ENCODE peak calls at places on chromosomes 12 and 14, in four cellular contexts. One of them, this sample, is unnamed.

GRCh38 chr12:85641796-85642195 is 194.4 kb downstream of the RASSF9 start:
- DNase-seq in H1: no peak
- DNase-seq in GM12878: no peak
- DNase-seq in HepG2: no peak
- DNase-seq in this sample: no peak

GRCh38 chr12:50055831-50056628 is 1.4 kb upstream of the ASIC1 start:
- DNase-seq in GM12878: no peak
- DNase-seq in HepG2: peak; percentile 30
- DNase-seq in H1: no peak
- DNase-seq in this sample: no peak

GRCh38 chr12:58066296-58066695 is 124.9 kb downstream of the ATP23 start:
- DNase-seq in H1: no peak
- DNase-seq in GM12878: no peak
- DNase-seq in HepG2: no peak
- DNase-seq in this sample: no peak

GRCh38 chr14:36069535-36069900 is 107.0 kb downstream of the PTCSC3 start:
- DNase-seq in H1: peak; percentile 31
- DNase-seq in GM12878: no peak
- DNase-seq in HepG2: peak; percentile 74
- DNase-seq in this sample: peak; percentile 28

GRCh38 chr12:92529944-92530343 is 172.8 kb upstream of the PLEKHG7 start:
- DNase-seq in GM12878: no peak
- DNase-seq in HepG2: no peak
- DNase-seq in H1: no peak
- DNase-seq in this sample: no peak

GRCh38 chr12:80643961-80644360 is 63.5 kb upstream of the MYF6 start:
- DNase-seq in GM12878: no peak
- DNase-seq in H1: no peak
- DNase-seq in HepG2: no peak
- DNase-seq in this sample: no peak

GRCh38 chr14:63676615-63677014 is 34.9 kb upstream of the WDR89 start:
- DNase-seq in HepG2: no peak
- DNase-seq in GM12878: no peak
- DNase-seq in H1: no peak
- DNase-seq in this sample: no peak

GRCh38 chr14:31207287-31207745 is 277 bp downstream of the HECTD1 start:
- DNase-seq in HepG2: no peak
- DNase-seq in GM12878: no peak
- DNase-seq in H1: no peak
- DNase-seq in this sample: no peak

GRCh38 chr12:40063424-40063823 is 42.5 kb downstream of the SLC2A13 start:
- DNase-seq in H1: no peak
- DNase-seq in GM12878: no peak
- DNase-seq in HepG2: no peak
- DNase-seq in this sample: no peak

DNA sequence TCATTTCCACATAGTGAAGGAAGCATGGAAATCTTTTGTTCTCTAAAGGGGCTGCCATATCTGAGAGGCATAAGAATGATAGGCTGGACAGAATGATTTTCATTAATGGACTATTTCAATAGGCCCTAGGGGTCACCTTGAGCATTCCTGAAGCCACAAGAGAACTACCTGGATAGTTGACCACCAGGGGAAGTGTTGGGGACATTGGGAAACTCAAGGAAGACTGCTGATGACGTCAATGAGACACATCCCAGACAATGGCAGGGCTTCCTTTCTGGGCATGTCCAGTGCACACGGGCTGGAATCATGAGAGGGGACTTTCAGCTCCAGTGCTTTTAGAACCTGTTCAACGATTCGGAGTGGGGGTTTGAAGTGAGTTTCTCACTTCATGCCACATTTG is 48.8 kb upstream of the CHST11 start:
- DNase-seq in GM12878: no peak
- DNase-seq in H1: no peak
- DNase-seq in HepG2: no peak
- DNase-seq in this sample: no peak
- H3K9ac ChIP-seq in GM12878: no peak overlapping the region
- H3K9ac ChIP-seq in H1: no peak overlapping the region
- H3K9ac ChIP-seq in HepG2: no peak overlapping the region
- H3K9ac ChIP-seq in this sample: no peak overlapping the region

GRCh38 chr12:72053604-72054003 is 115.0 kb downstream of the TPH2 start:
- DNase-seq in H1: no peak
- DNase-seq in HepG2: no peak
- DNase-seq in GM12878: no peak
- DNase-seq in this sample: no peak

GRCh38 chr12:72063073-72063472 is 124.4 kb downstream of the TPH2 start:
- DNase-seq in H1: no peak
- DNase-seq in HepG2: no peak
- DNase-seq in GM12878: no peak
- DNase-seq in this sample: no peak

GRCh38 chr12:72057330-72057911 is 118.8 kb downstream of the TPH2 start:
- DNase-seq in HepG2: no peak
- DNase-seq in H1: no peak
- DNase-seq in GM12878: no peak
- DNase-seq in this sample: no peak
- TF ChIP-seq SUZ12 in HepG2: no peak
- TF ChIP-seq SUZ12 in H1: no peak
- TF ChIP-seq SUZ12 in GM12878: no peak
- TF ChIP-seq SUZ12 in this sample: no peak

GRCh38 chr12:4275869-4276253 is 2.3 kb downstream of the CCND2 start:
- DNase-seq in HepG2: no peak
- DNase-seq in H1: no peak
- DNase-seq in GM12878: no peak
- DNase-seq in this sample: no peak

GRCh38 chr12:4277205-4277543 is 3.6 kb downstream of the CCND2 start:
- DNase-seq in HepG2: no peak
- DNase-seq in GM12878: no peak
- DNase-seq in H1: no peak
- DNase-seq in this sample: no peak

GRCh38 chr12:4277856-4278581 is 4.5 kb downstream of the CCND2 start:
- DNase-seq in HepG2: no peak
- DNase-seq in GM12878: no peak
- DNase-seq in H1: no peak
- DNase-seq in this sample: no peak

GRCh38 chr12:4274960-4275868 is 1.7 kb downstream of the CCND2 start:
- DNase-seq in HepG2: no peak
- DNase-seq in H1: no peak
- DNase-seq in GM12878: no peak
- DNase-seq in this sample: no peak

GRCh38 chr12:4276524-4277204 is 3.1 kb downstream of the CCND2 start:
- DNase-seq in HepG2: peak; percentile 85
- DNase-seq in GM12878: peak; percentile 78
- DNase-seq in H1: peak; percentile 84
- DNase-seq in this sample: peak; percentile 100
- H3K4me3 ChIP-seq in HepG2: no peak overlapping the region
- H3K4me3 ChIP-seq in GM12878: peak overlapping the region; percentile 99
- H3K4me3 ChIP-seq in H1: peak overlapping the region; percentile 96
- H3K4me3 ChIP-seq in this sample: peak overlapping the region; percentile 51

GRCh38 chr12:94625531-94625930 is 24.8 kb downstream of the TMCC3 start:
- DNase-seq in H1: no peak
- DNase-seq in GM12878: no peak
- DNase-seq in HepG2: no peak
- DNase-seq in this sample: no peak
- H3K9ac ChIP-seq in H1: no peak overlapping the region
- H3K9ac ChIP-seq in GM12878: no peak overlapping the region
- H3K9ac ChIP-seq in HepG2: no peak overlapping the region
- H3K9ac ChIP-seq in this sample: no peak overlapping the region

DNA sequence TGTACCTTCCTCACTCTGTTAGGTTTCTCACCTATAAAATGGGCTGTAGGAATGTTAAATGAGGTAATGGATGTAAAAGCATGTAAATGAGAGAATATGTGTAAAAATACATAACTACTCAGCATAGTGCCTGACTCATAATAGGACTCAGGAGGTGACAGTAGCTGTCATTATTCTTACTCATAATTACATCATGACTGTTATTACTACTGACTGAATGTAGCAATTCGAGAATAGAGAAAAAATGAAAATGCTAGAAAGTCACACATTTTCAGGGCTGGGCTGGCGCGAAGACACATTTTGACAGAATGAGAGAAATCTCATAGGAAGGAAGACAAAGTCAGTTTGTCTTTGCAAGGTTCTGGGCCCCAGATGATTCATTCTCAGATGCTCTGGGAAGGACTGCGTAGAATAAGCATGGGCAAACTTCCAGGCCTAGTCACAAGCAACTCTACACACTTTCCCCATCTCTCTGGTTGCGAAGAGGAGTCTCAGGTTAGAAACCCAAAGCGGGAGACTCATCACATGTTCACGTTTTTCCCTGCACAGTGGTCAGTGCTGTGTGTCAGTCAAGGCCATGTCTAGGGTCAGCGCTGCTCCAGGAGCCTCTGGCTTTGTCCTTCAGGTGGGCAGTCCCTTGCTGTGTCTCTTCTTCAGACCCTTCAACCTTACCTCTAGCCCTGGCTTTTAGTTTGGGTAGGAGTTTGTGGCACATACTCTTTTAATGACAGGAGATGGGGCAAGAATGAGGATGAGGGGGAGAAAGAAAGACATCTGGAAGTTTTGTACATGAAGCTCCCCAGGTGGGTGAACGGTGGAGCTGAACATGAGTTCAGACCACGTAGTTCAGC is 8.4 kb downstream of the GPRC5A start:
- DNase-seq in HepG2: no peak
- DNase-seq in H1: no peak
- DNase-seq in GM12878: no peak
- DNase-seq in this sample: no peak
- TF ChIP-seq SUZ12 in HepG2: no peak
- TF ChIP-seq SUZ12 in H1: no peak
- TF ChIP-seq SUZ12 in GM12878: no peak
- TF ChIP-seq SUZ12 in this sample: no peak

DNA sequence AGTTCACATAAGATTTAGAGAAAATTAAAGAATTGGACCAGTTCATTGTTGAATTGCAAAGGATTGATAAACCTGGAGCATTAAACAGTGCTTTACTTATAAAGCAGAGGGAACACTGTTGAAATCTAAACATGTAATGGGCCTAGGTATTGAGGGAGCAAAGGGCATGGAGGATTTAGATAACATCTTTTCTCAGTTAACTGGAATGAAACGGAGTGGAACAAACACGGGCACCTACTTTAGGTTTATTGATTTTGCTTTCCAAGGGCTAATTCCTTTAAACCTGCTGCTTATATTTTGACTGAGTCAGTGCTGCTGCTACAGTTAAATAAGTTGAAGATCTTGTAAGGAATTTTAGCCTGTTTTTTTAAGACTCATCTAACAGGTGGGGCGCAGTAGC is 5.6 kb downstream of the EIF4B start:
- DNase-seq in HepG2: peak; percentile 80
- DNase-seq in H1: no peak
- DNase-seq in GM12878: no peak
- DNase-seq in this sample: no peak
- H3K4me3 ChIP-seq in HepG2: no peak overlapping the region
- H3K4me3 ChIP-seq in H1: no peak overlapping the region
- H3K4me3 ChIP-seq in GM12878: peak overlapping the region; percentile 5
- H3K4me3 ChIP-seq in this sample: no peak overlapping the region

GRCh38 chr14:21307641-21308040 is 27.8 kb downstream of the RPGRIP1 start:
- DNase-seq in GM12878: no peak
- DNase-seq in H1: no peak
- DNase-seq in HepG2: no peak
- DNase-seq in this sample: no peak

GRCh38 chr14:21309956-21310355 is 30.1 kb downstream of the RPGRIP1 start:
- DNase-seq in GM12878: no peak
- DNase-seq in H1: no peak
- DNase-seq in HepG2: no peak
- DNase-seq in this sample: no peak

GRCh38 chr14:21308479-21309237 is 28.8 kb downstream of the RPGRIP1 start:
- DNase-seq in GM12878: peak; percentile 88
- DNase-seq in HepG2: peak; percentile 100
- DNase-seq in H1: peak; percentile 92
- DNase-seq in this sample: peak; percentile 92

GRCh38 chr14:21309238-21309636 is 29.4 kb downstream of the RPGRIP1 start:
- DNase-seq in HepG2: no peak
- DNase-seq in GM12878: no peak
- DNase-seq in H1: no peak
- DNase-seq in this sample: no peak

GRCh38 chr14:21308132-21308478 is 28.2 kb downstream of the RPGRIP1 start:
- DNase-seq in H1: no peak
- DNase-seq in GM12878: no peak
- DNase-seq in HepG2: peak; percentile 89
- DNase-seq in this sample: no peak
- H3K9ac ChIP-seq in H1: peak overlapping the region; percentile 76
- H3K9ac ChIP-seq in GM12878: peak overlapping the region; percentile 59
- H3K9ac ChIP-seq in HepG2: peak overlapping the region; percentile 80
- H3K9ac ChIP-seq in this sample: peak overlapping the region; percentile 93

GRCh38 chr12:42216737-42217136 is 21.3 kb downstream of the YAF2 start:
- DNase-seq in HepG2: no peak
- DNase-seq in H1: no peak
- DNase-seq in GM12878: no peak
- DNase-seq in this sample: no peak
- TF ChIP-seq SUZ12 in HepG2: no peak
- TF ChIP-seq SUZ12 in H1: no peak
- TF ChIP-seq SUZ12 in GM12878: no peak
- TF ChIP-seq SUZ12 in this sample: no peak